ENCODE peak calls at places on chromosomes 3 and 15, in eight cellular contexts. M, R, O, V, B, A, D and P are unnamed samples.
A peak's percentile ranks its signal among the peaks of the same experiment; 100 is the strongest.

GRCh38 chr3:3170998-3171397 is 8.5 kb downstream of the CRBN start:
- DNase-seq in B (no peak), O (no peak), M (no peak), D (no peak), V (peak; percentile 21), A (no peak), R (no peak), P (no peak)

GRCh38 chr3:169146112-169146665 is 517.3 kb downstream of the MECOM start:
- DNase-seq in B (peak; percentile 73), V (peak; percentile 24), D (no peak), O (peak; percentile 51), R (no peak), A (peak; percentile 53), M (no peak), P (no peak)

GRCh38 chr15:31304736-31305365 is 21.8 kb upstream of the KLF13 start:
- DNase-seq in V (no peak), M (no peak), B (no peak), R (no peak), A (no peak), O (no peak), D (peak; percentile 78), P (no peak)

GRCh38 chr15:45242289-45242688 is 9.7 kb upstream of the SLC28A2 start:
- DNase-seq in V (no peak), A (no peak), B (no peak), R (no peak), D (no peak), O (no peak), M (no peak), P (no peak)

GRCh38 chr15:56910801-56911200 is 7.6 kb upstream of the TCF12 start:
- DNase-seq in D (no peak), A (no peak), B (no peak), M (no peak), V (no peak), R (no peak), O (no peak), P (no peak)

GRCh38 chr15:28165791-28166190 is 66.7 kb upstream of the OCA2 start:
- DNase-seq in V (no peak), O (no peak), M (no peak), R (no peak), A (no peak), D (no peak), B (no peak), P (no peak)

GRCh38 chr3:151795276-151795675 is 18.6 kb upstream of the AADAC start:
- DNase-seq in R (no peak), A (no peak), O (no peak), B (no peak), M (no peak), D (no peak), V (no peak), P (no peak)

GRCh38 chr3:21718161-21718765 is 32.7 kb downstream of the ZNF385D start:
- DNase-seq in A (no peak), O (no peak), B (no peak), V (no peak), D (no peak), M (no peak), R (no peak), P (no peak)

GRCh38 chr3:139526146-139526545 is 13.4 kb downstream of the RBP1 start:
- DNase-seq in A (no peak), O (no peak), V (no peak), M (no peak), D (no peak), R (no peak), B (no peak), P (peak; percentile 37)

GRCh38 chr15:92652576-92652966 is 3.0 kb downstream of the FAM174B start:
- DNase-seq in O (no peak), D (no peak), A (no peak), B (no peak), R (no peak), M (no peak), V (no peak), P (no peak)

GRCh38 chr15:38516636-38517035 is 48.0 kb downstream of the RASGRP1 start:
- DNase-seq in M (no peak), A (no peak), V (no peak), O (no peak), R (no peak), D (no peak), B (no peak), P (no peak)

DNA sequence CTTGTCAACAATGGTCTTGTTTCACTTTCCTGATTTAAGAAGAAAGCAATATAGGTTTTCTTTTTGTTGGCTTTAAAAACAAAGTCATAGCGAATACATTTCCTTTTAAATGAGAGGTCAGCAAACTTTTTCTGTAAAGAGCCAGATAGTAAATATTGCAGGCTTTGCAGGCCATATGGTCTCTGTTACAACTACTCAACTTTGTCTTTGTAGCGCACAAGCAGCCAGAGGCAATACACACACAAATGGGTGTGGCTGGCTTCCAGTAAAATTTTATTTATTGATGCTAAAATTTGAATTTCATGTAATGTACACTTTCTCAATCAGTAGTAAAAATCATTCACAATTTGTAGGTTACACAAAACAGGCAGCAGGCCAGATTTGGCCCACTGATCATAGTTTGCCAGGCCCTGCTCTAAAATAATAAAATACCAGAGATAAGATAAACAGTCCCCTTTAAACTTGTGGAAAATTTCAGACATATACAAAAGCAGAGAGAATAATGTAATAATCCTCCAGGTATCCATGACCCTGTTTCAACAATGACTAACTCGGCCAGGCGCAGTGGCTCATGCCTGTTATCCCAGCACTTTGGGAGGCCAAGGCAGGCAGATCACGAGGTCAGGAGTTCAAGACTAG is 330.3 kb downstream of the SHQ1 start:
- DNase-seq in B (no peak), R (no peak), V (no peak), D (no peak), A (peak; percentile 17), O (no peak), M (no peak), P (no peak)
- H3K27ac ChIP-seq in B (no peak overlapping the region), R (no peak overlapping the region), V (no peak overlapping the region), D (no peak overlapping the region), A (peak overlapping the region; percentile 37), O (no peak overlapping the region), M (no peak overlapping the region), P (no peak overlapping the region)

DNA sequence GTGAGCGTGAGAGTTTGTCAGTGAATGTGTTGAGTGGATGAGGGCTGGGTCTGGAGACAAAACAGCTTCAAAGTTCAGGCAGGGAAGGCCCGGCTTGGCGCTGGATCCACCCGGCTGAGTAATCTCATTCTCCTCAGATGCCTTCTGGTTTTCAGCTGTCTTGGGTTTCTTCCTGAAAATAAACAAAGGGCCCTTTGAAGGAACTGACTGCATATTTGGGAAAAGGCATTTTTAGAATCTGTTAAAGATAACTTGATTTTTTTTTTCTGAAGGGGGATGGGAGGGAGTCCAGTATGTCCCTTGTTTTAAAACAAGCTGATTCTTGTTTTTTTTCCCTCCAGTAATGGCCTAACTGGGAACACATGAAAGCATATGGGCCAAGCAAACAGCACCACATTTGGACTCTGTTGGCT is 86.4 kb downstream of the TIGIT start:
- DNase-seq in O (no peak), B (peak; percentile 29), A (peak; percentile 29), V (no peak), M (peak; percentile 71), D (no peak), R (peak; percentile 69), P (peak; percentile 86)
- TF ChIP-seq EP300 in O (no peak), B (no peak), A (no peak), V (no peak), M (no peak), D (no peak), R (peak; percentile 73), P (no peak)

DNA sequence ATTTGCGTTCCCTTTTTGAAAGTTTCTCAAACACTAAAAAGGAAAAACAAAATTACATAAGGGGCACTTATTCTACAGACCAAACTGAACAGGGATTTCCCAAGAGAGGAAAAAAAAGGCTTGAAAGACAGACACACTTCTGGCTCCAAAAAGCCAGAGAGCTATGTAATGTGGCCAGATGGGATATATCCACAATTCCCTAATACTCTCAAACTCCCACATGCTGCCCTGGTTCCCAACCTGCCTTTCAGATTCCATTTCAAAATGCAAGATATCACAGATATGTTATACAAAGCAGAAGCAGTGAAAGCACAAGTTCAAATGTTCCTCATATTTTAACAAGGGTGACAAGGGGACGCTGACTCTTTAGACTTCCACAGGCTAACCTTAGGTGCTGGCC is 1.5 kb downstream of the FRMD4B start:
- DNase-seq in D (no peak), A (no peak), R (no peak), B (no peak), V (no peak), M (no peak), O (no peak), P (no peak)
- H3K4me3 ChIP-seq in D (peak overlapping the region; percentile 57), A (peak overlapping the region; percentile 60), R (no peak overlapping the region), B (no peak overlapping the region), V (no peak overlapping the region), M (no peak overlapping the region), O (no peak overlapping the region), P (peak overlapping the region; percentile 72)

GRCh38 chr15:70196314-70197291 is 98.9 kb upstream of the TLE3 start:
- DNase-seq in R (peak; percentile 41), D (no peak), V (no peak), O (no peak), A (peak; percentile 60), B (peak; percentile 34), M (peak; percentile 50), P (no peak)
- H3K27ac ChIP-seq in R (no peak overlapping the region), D (peak overlapping the region; percentile 67), V (peak overlapping the region; percentile 82), O (no peak overlapping the region), A (peak overlapping the region; percentile 51), B (peak overlapping the region; percentile 24), M (no peak overlapping the region), P (peak overlapping the region; percentile 67)

GRCh38 chr3:69370156-69370944 is 15.5 kb downstream of the FRMD4B start:
- DNase-seq in D (no peak), O (no peak), M (peak; percentile 16), R (peak; percentile 46), B (peak; percentile 74), A (peak; percentile 89), V (no peak), P (peak; percentile 86)
- TF ChIP-seq EP300 in D (no peak), O (no peak), M (no peak), R (peak; percentile 50), B (no peak), A (no peak), V (no peak), P (no peak)

DNA sequence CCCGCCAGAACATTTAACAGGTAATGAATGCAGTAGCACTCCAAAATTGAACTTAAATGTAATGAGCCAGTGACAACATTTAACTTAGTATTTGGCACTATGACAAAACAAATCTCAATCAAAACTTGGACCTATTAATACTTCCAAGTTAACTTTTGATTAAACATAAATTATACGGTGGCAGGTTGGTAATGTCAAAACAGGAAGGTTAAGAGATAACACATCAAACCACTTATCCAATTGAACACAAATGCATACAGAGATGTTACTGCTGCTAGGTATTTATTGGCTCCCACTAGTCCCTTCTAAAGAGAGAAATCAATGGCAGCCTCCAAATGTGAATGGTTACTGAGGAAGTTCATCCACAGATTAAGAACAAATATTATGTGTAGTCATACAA is 1.8 kb downstream of the GSK3B start:
- DNase-seq in V (no peak), A (no peak), O (no peak), R (no peak), M (no peak), B (no peak), D (no peak), P (no peak)
- H3K4me3 ChIP-seq in V (peak overlapping the region; percentile 63), A (peak overlapping the region; percentile 84), O (peak overlapping the region; percentile 92), R (peak overlapping the region; percentile 93), M (peak overlapping the region; percentile 97), B (peak overlapping the region; percentile 89), D (peak overlapping the region; percentile 89), P (peak overlapping the region; percentile 95)

DNA sequence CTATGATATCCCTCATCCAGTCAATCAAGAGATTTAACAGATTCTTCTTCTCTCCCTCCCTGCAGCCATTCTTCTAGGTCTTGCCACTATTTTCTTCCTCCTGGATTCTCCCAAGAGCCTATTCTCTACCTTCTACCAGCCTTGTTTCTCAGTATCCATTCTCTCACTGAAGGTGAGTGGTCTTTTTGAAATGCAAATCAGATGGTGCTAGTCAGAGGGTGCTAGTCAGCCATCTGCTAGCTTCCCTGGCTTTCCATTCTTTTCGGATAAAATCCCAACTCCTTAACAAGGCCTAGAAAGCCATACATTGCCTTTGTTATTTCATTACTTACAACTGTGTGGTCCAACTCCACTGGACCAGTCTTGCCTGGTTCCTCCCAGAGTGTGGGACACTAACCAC is 734.3 kb upstream of the CFAP20DC start:
- DNase-seq in O (no peak), V (no peak), R (no peak), D (no peak), A (no peak), B (no peak), M (no peak), P (no peak)
- H3K27ac ChIP-seq in O (no peak overlapping the region), V (no peak overlapping the region), R (no peak overlapping the region), D (no peak overlapping the region), A (no peak overlapping the region), B (no peak overlapping the region), M (no peak overlapping the region), P (no peak overlapping the region)